ENCODE peak calls at places on chromosomes 11 and 22, in eight cellular contexts. One of them, this sample, is unnamed.

GRCh38 chr11:14819596-14819995 is 72.4 kb downstream of the CYP2R1 start:
- DNase-seq in activated CD8-positive, alpha-beta memory T cell treated with anti-CD3 and anti-CD28 coated beads, Interleukin-2, amount 10 ng/mL, durations not matched to agents 7 days and 5 days: no peak
- DNase-seq in ovary: no peak
- DNase-seq in EL: no peak
- DNase-seq in KG1: no peak
- DNase-seq in A549: no peak
- DNase-seq in iris pigment epithelial cell: no peak
- DNase-seq in RCC 7860: peak
- DNase-seq in this sample: no peak

GRCh38 chr11:128365044-128365443 is 222.3 kb downstream of the ETS1 start:
- DNase-seq in ovary: no peak
- DNase-seq in iris pigment epithelial cell: peak
- DNase-seq in KG1: peak
- DNase-seq in RCC 7860: peak
- DNase-seq in A549: peak
- DNase-seq in EL: peak
- DNase-seq in activated CD8-positive, alpha-beta memory T cell treated with anti-CD3 and anti-CD28 coated beads, Interleukin-2, amount 10 ng/mL, durations not matched to agents 7 days and 5 days: no peak
- DNase-seq in this sample: peak

GRCh38 chr22:40040927-40041326 is 46.2 kb downstream of the FAM83F start:
- DNase-seq in A549: no peak
- DNase-seq in iris pigment epithelial cell: peak
- DNase-seq in ovary: no peak
- DNase-seq in KG1: peak
- DNase-seq in RCC 7860: no peak
- DNase-seq in EL: peak
- DNase-seq in activated CD8-positive, alpha-beta memory T cell treated with anti-CD3 and anti-CD28 coated beads, Interleukin-2, amount 10 ng/mL, durations not matched to agents 7 days and 5 days: no peak
- DNase-seq in this sample: no peak

GRCh38 chr11:133052537-133052936 is 479.8 kb downstream of the OPCML start:
- DNase-seq in iris pigment epithelial cell: no peak
- DNase-seq in A549: no peak
- DNase-seq in EL: no peak
- DNase-seq in RCC 7860: no peak
- DNase-seq in ovary: no peak
- DNase-seq in KG1: no peak
- DNase-seq in activated CD8-positive, alpha-beta memory T cell treated with anti-CD3 and anti-CD28 coated beads, Interleukin-2, amount 10 ng/mL, durations not matched to agents 7 days and 5 days: no peak
- DNase-seq in this sample: no peak

GRCh38 chr11:75939992-75940391 is 125.0 kb downstream of the UVRAG start:
- DNase-seq in activated CD8-positive, alpha-beta memory T cell treated with anti-CD3 and anti-CD28 coated beads, Interleukin-2, amount 10 ng/mL, durations not matched to agents 7 days and 5 days: no peak
- DNase-seq in KG1: no peak
- DNase-seq in EL: no peak
- DNase-seq in A549: no peak
- DNase-seq in ovary: no peak
- DNase-seq in iris pigment epithelial cell: no peak
- DNase-seq in RCC 7860: no peak
- DNase-seq in this sample: no peak

GRCh38 chr22:27875951-27876350 is 43.1 kb downstream of the PITPNB start:
- DNase-seq in activated CD8-positive, alpha-beta memory T cell treated with anti-CD3 and anti-CD28 coated beads, Interleukin-2, amount 10 ng/mL, durations not matched to agents 7 days and 5 days: peak
- DNase-seq in RCC 7860: no peak
- DNase-seq in KG1: no peak
- DNase-seq in ovary: no peak
- DNase-seq in iris pigment epithelial cell: no peak
- DNase-seq in EL: no peak
- DNase-seq in A549: no peak
- DNase-seq in this sample: no peak

GRCh38 chr11:61072316-61073109 is 29.8 kb upstream of the CD5 start:
- DNase-seq in iris pigment epithelial cell: no peak
- DNase-seq in ovary: peak
- DNase-seq in EL: no peak
- DNase-seq in KG1: no peak
- DNase-seq in RCC 7860: no peak
- DNase-seq in A549: no peak
- DNase-seq in activated CD8-positive, alpha-beta memory T cell treated with anti-CD3 and anti-CD28 coated beads, Interleukin-2, amount 10 ng/mL, durations not matched to agents 7 days and 5 days: no peak
- DNase-seq in this sample: no peak

GRCh38 chr11:96324912-96325311 is 18.1 kb downstream of the MAML2 start:
- DNase-seq in ovary: no peak
- DNase-seq in A549: no peak
- DNase-seq in iris pigment epithelial cell: peak
- DNase-seq in activated CD8-positive, alpha-beta memory T cell treated with anti-CD3 and anti-CD28 coated beads, Interleukin-2, amount 10 ng/mL, durations not matched to agents 7 days and 5 days: no peak
- DNase-seq in RCC 7860: peak
- DNase-seq in KG1: no peak
- DNase-seq in EL: peak
- DNase-seq in this sample: peak

GRCh38 chr11:48154162-48154561 is 62.4 kb upstream of the OR4B1 start:
- DNase-seq in KG1: no peak
- DNase-seq in EL: peak
- DNase-seq in activated CD8-positive, alpha-beta memory T cell treated with anti-CD3 and anti-CD28 coated beads, Interleukin-2, amount 10 ng/mL, durations not matched to agents 7 days and 5 days: no peak
- DNase-seq in RCC 7860: no peak
- DNase-seq in ovary: no peak
- DNase-seq in A549: no peak
- DNase-seq in iris pigment epithelial cell: peak
- DNase-seq in this sample: no peak

GRCh38 chr11:65429069-65429681 is 6.6 kb downstream of the NEAT1 start:
- DNase-seq in A549: peak
- DNase-seq in activated CD8-positive, alpha-beta memory T cell treated with anti-CD3 and anti-CD28 coated beads, Interleukin-2, amount 10 ng/mL, durations not matched to agents 7 days and 5 days: peak
- DNase-seq in iris pigment epithelial cell: peak
- DNase-seq in RCC 7860: peak
- DNase-seq in EL: peak
- DNase-seq in ovary: peak
- DNase-seq in KG1: no peak
- DNase-seq in this sample: peak

GRCh38 chr11:120956710-120957500 is 67.0 kb upstream of the TBCEL start:
- DNase-seq in iris pigment epithelial cell: no peak
- DNase-seq in EL: no peak
- DNase-seq in RCC 7860: no peak
- DNase-seq in activated CD8-positive, alpha-beta memory T cell treated with anti-CD3 and anti-CD28 coated beads, Interleukin-2, amount 10 ng/mL, durations not matched to agents 7 days and 5 days: peak
- DNase-seq in ovary: no peak
- DNase-seq in KG1: peak
- DNase-seq in A549: no peak
- DNase-seq in this sample: no peak

GRCh38 chr11:66119348-66120133 is 49.5 kb downstream of the PACS1 start:
- DNase-seq in iris pigment epithelial cell: peak
- DNase-seq in ovary: no peak
- DNase-seq in KG1: no peak
- DNase-seq in RCC 7860: peak
- DNase-seq in A549: peak
- DNase-seq in EL: peak
- DNase-seq in activated CD8-positive, alpha-beta memory T cell treated with anti-CD3 and anti-CD28 coated beads, Interleukin-2, amount 10 ng/mL, durations not matched to agents 7 days and 5 days: no peak
- DNase-seq in this sample: peak

GRCh38 chr11:40129276-40129675 is 1330.2 kb downstream of the LRRC4C start:
- DNase-seq in RCC 7860: no peak
- DNase-seq in KG1: no peak
- DNase-seq in EL: no peak
- DNase-seq in ovary: no peak
- DNase-seq in iris pigment epithelial cell: no peak
- DNase-seq in activated CD8-positive, alpha-beta memory T cell treated with anti-CD3 and anti-CD28 coated beads, Interleukin-2, amount 10 ng/mL, durations not matched to agents 7 days and 5 days: no peak
- DNase-seq in A549: peak
- DNase-seq in this sample: no peak

GRCh38 chr11:57071829-57072228 is 83.1 kb downstream of the OR5AK2 start:
- DNase-seq in A549: peak
- DNase-seq in iris pigment epithelial cell: peak
- DNase-seq in EL: peak
- DNase-seq in activated CD8-positive, alpha-beta memory T cell treated with anti-CD3 and anti-CD28 coated beads, Interleukin-2, amount 10 ng/mL, durations not matched to agents 7 days and 5 days: no peak
- DNase-seq in KG1: no peak
- DNase-seq in RCC 7860: no peak
- DNase-seq in ovary: no peak
- DNase-seq in this sample: peak

GRCh38 chr11:46896719-46897406 is 21.5 kb downstream of the LRP4 start:
- DNase-seq in KG1: no peak
- DNase-seq in A549: peak
- DNase-seq in iris pigment epithelial cell: peak
- DNase-seq in EL: peak
- DNase-seq in activated CD8-positive, alpha-beta memory T cell treated with anti-CD3 and anti-CD28 coated beads, Interleukin-2, amount 10 ng/mL, durations not matched to agents 7 days and 5 days: no peak
- DNase-seq in RCC 7860: peak
- DNase-seq in ovary: no peak
- DNase-seq in this sample: peak

GRCh38 chr11:96158126-96158525 is 184.9 kb downstream of the MAML2 start:
- DNase-seq in A549: no peak
- DNase-seq in activated CD8-positive, alpha-beta memory T cell treated with anti-CD3 and anti-CD28 coated beads, Interleukin-2, amount 10 ng/mL, durations not matched to agents 7 days and 5 days: no peak
- DNase-seq in RCC 7860: no peak
- DNase-seq in iris pigment epithelial cell: no peak
- DNase-seq in EL: no peak
- DNase-seq in KG1: no peak
- DNase-seq in ovary: no peak
- DNase-seq in this sample: no peak

GRCh38 chr22:36365020-36365411 is 22.8 kb downstream of the MYH9 start:
- DNase-seq in KG1: no peak
- DNase-seq in activated CD8-positive, alpha-beta memory T cell treated with anti-CD3 and anti-CD28 coated beads, Interleukin-2, amount 10 ng/mL, durations not matched to agents 7 days and 5 days: peak
- DNase-seq in EL: peak
- DNase-seq in A549: peak
- DNase-seq in iris pigment epithelial cell: peak
- DNase-seq in RCC 7860: peak
- DNase-seq in ovary: no peak
- DNase-seq in this sample: peak

GRCh38 chr11:124199702-124200101 is 16.6 kb downstream of the OR10D3 start:
- DNase-seq in iris pigment epithelial cell: peak
- DNase-seq in RCC 7860: no peak
- DNase-seq in A549: peak
- DNase-seq in KG1: no peak
- DNase-seq in ovary: no peak
- DNase-seq in activated CD8-positive, alpha-beta memory T cell treated with anti-CD3 and anti-CD28 coated beads, Interleukin-2, amount 10 ng/mL, durations not matched to agents 7 days and 5 days: no peak
- DNase-seq in EL: peak
- DNase-seq in this sample: peak

GRCh38 chr11:126341760-126342161 is 13.7 kb upstream of the ST3GAL4 start:
- DNase-seq in iris pigment epithelial cell: peak
- DNase-seq in KG1: no peak
- DNase-seq in EL: peak
- DNase-seq in RCC 7860: peak
- DNase-seq in A549: no peak
- DNase-seq in activated CD8-positive, alpha-beta memory T cell treated with anti-CD3 and anti-CD28 coated beads, Interleukin-2, amount 10 ng/mL, durations not matched to agents 7 days and 5 days: no peak
- DNase-seq in ovary: peak
- DNase-seq in this sample: peak

GRCh38 chr11:13188179-13188578 is 89.4 kb upstream of the BMAL1 start:
- DNase-seq in ovary: no peak
- DNase-seq in A549: no peak
- DNase-seq in KG1: no peak
- DNase-seq in activated CD8-positive, alpha-beta memory T cell treated with anti-CD3 and anti-CD28 coated beads, Interleukin-2, amount 10 ng/mL, durations not matched to agents 7 days and 5 days: no peak
- DNase-seq in EL: no peak
- DNase-seq in iris pigment epithelial cell: no peak
- DNase-seq in RCC 7860: no peak
- DNase-seq in this sample: no peak

GRCh38 chr11:34840736-34841386 is 75.3 kb downstream of the APIP start:
- DNase-seq in activated CD8-positive, alpha-beta memory T cell treated with anti-CD3 and anti-CD28 coated beads, Interleukin-2, amount 10 ng/mL, durations not matched to agents 7 days and 5 days: no peak
- DNase-seq in KG1: peak
- DNase-seq in A549: peak
- DNase-seq in iris pigment epithelial cell: peak
- DNase-seq in RCC 7860: peak
- DNase-seq in EL: peak
- DNase-seq in ovary: no peak
- DNase-seq in this sample: peak

GRCh38 chr22:47798229-47798628 is 1035.8 kb downstream of the TBC1D22A start:
- DNase-seq in iris pigment epithelial cell: no peak
- DNase-seq in ovary: no peak
- DNase-seq in EL: no peak
- DNase-seq in activated CD8-positive, alpha-beta memory T cell treated with anti-CD3 and anti-CD28 coated beads, Interleukin-2, amount 10 ng/mL, durations not matched to agents 7 days and 5 days: peak
- DNase-seq in A549: no peak
- DNase-seq in KG1: no peak
- DNase-seq in RCC 7860: no peak
- DNase-seq in this sample: no peak

GRCh38 chr11:57566564-57567209 is 785 bp downstream of the UBE2L6 start:
- DNase-seq in KG1: no peak
- DNase-seq in ovary: no peak
- DNase-seq in RCC 7860: no peak
- DNase-seq in iris pigment epithelial cell: no peak
- DNase-seq in activated CD8-positive, alpha-beta memory T cell treated with anti-CD3 and anti-CD28 coated beads, Interleukin-2, amount 10 ng/mL, durations not matched to agents 7 days and 5 days: peak
- DNase-seq in EL: peak
- DNase-seq in A549: no peak
- DNase-seq in this sample: no peak

GRCh38 chr11:86644291-86644690 is 28.1 kb downstream of the ME3 start:
- DNase-seq in ovary: no peak
- DNase-seq in A549: no peak
- DNase-seq in KG1: no peak
- DNase-seq in activated CD8-positive, alpha-beta memory T cell treated with anti-CD3 and anti-CD28 coated beads, Interleukin-2, amount 10 ng/mL, durations not matched to agents 7 days and 5 days: no peak
- DNase-seq in RCC 7860: no peak
- DNase-seq in EL: peak
- DNase-seq in iris pigment epithelial cell: peak
- DNase-seq in this sample: peak

GRCh38 chr11:107785401-107785800 is 73.2 kb downstream of the SLC35F2 start:
- DNase-seq in RCC 7860: peak
- DNase-seq in KG1: no peak
- DNase-seq in EL: peak
- DNase-seq in ovary: no peak
- DNase-seq in iris pigment epithelial cell: peak
- DNase-seq in A549: no peak
- DNase-seq in activated CD8-positive, alpha-beta memory T cell treated with anti-CD3 and anti-CD28 coated beads, Interleukin-2, amount 10 ng/mL, durations not matched to agents 7 days and 5 days: no peak
- DNase-seq in this sample: no peak

GRCh38 chr11:44621140-44621681 is 55.7 kb downstream of the CD82 start:
- DNase-seq in iris pigment epithelial cell: peak
- DNase-seq in KG1: no peak
- DNase-seq in A549: peak
- DNase-seq in EL: peak
- DNase-seq in ovary: peak
- DNase-seq in RCC 7860: no peak
- DNase-seq in activated CD8-positive, alpha-beta memory T cell treated with anti-CD3 and anti-CD28 coated beads, Interleukin-2, amount 10 ng/mL, durations not matched to agents 7 days and 5 days: peak
- DNase-seq in this sample: peak

GRCh38 chr11:67393990-67394389 is 2.2 kb downstream of the RAD9A start:
- DNase-seq in activated CD8-positive, alpha-beta memory T cell treated with anti-CD3 and anti-CD28 coated beads, Interleukin-2, amount 10 ng/mL, durations not matched to agents 7 days and 5 days: no peak
- DNase-seq in A549: no peak
- DNase-seq in ovary: no peak
- DNase-seq in KG1: no peak
- DNase-seq in RCC 7860: no peak
- DNase-seq in iris pigment epithelial cell: no peak
- DNase-seq in EL: no peak
- DNase-seq in this sample: no peak

GRCh38 chr11:61996933-61997332 is 29.5 kb upstream of the FTH1 start:
- DNase-seq in KG1: no peak
- DNase-seq in A549: no peak
- DNase-seq in activated CD8-positive, alpha-beta memory T cell treated with anti-CD3 and anti-CD28 coated beads, Interleukin-2, amount 10 ng/mL, durations not matched to agents 7 days and 5 days: no peak
- DNase-seq in EL: no peak
- DNase-seq in RCC 7860: no peak
- DNase-seq in iris pigment epithelial cell: no peak
- DNase-seq in ovary: no peak
- DNase-seq in this sample: no peak